ENCODE peak calls at places on chromosomes 2 and 18, in eight cellular contexts. N, Y, A, G, V, E, P and Q are unnamed samples.

GRCh38 chr2:109159096-109159495 is 30.1 kb downstream of the SH3RF3 start:
- DNase-seq in N (no peak), Y (no peak), A (no peak), G (no peak), V (no peak), E (no peak), P (no peak), Q (no peak)

GRCh38 chr2:128577141-128577930 is 258.7 kb upstream of the HS6ST1 start:
- DNase-seq in N (no peak), Y (no peak), A (no peak), G (no peak), V (no peak), E (no peak), P (no peak), Q (no peak)

GRCh38 chr2:239832101-239832994 is 192.8 kb downstream of the NDUFA10 start:
- DNase-seq in N (no peak), Y (no peak), A (no peak), G (peak), V (no peak), E (no peak), P (no peak), Q (no peak)

GRCh38 chr18:64851796-64852195 is 702.9 kb upstream of the LINC00305 start:
- DNase-seq in N (peak), Y (no peak), A (no peak), G (no peak), V (peak), E (no peak), P (peak), Q (no peak)

GRCh38 chr2:227623225-227623624 is 5.9 kb downstream of the SCYGR4 start:
- DNase-seq in N (peak), Y (no peak), A (peak), G (no peak), V (peak), E (peak), P (peak), Q (peak)

GRCh38 chr2:136291871-136292270 is 173.9 kb upstream of the CXCR4 start:
- DNase-seq in N (no peak), Y (no peak), A (no peak), G (no peak), V (no peak), E (no peak), P (no peak), Q (no peak)

GRCh38 chr2:8993902-8994278 is 9.6 kb downstream of the MBOAT2 start:
- DNase-seq in N (no peak), Y (no peak), A (no peak), G (no peak), V (no peak), E (no peak), P (peak), Q (peak)

GRCh38 chr2:166516712-166517303 is 22.8 kb upstream of the SCN7A start:
- DNase-seq in N (no peak), Y (peak), A (peak), G (no peak), V (peak), E (peak), P (peak), Q (peak)

GRCh38 chr18:53147472-53147871 is 807.5 kb downstream of the DCC start:
- DNase-seq in N (no peak), Y (no peak), A (no peak), G (no peak), V (no peak), E (no peak), P (no peak), Q (no peak)

GRCh38 chr18:53148056-53148574 is 808.1 kb downstream of the DCC start:
- DNase-seq in N (no peak), Y (no peak), A (no peak), G (no peak), V (no peak), E (no peak), P (no peak), Q (no peak)

GRCh38 chr18:53152478-53152877 is 812.5 kb downstream of the DCC start:
- DNase-seq in N (no peak), Y (no peak), A (no peak), G (no peak), V (no peak), E (no peak), P (no peak), Q (no peak)

GRCh38 chr18:53153800-53154199 is 813.8 kb downstream of the DCC start:
- DNase-seq in N (no peak), Y (no peak), A (no peak), G (no peak), V (no peak), E (no peak), P (no peak), Q (no peak)

DNA sequence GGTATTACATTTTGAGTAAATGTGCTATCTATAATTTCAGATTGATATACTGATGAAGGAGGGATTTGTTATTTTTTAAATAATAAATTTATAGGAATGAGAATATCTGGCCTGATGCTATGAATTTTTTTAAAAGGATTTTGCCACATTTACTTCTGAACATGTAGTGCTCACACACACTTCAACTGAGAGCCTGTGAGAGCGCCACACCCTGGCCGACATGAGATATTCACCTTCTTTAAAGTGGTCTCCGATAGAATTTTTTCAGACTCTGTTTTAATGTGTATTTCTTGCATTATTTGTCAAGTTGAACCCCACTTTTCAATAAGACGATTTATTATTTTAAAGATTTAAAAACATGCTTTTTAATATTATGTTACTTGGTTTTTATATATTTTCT is 813.3 kb downstream of the DCC start:
- DNase-seq in N (no peak), Y (peak), A (no peak), G (no peak), V (no peak), E (no peak), P (peak), Q (peak)
- TF ChIP-seq CTCF in N (peak), Y (peak), A (no peak), G (no peak), V (no peak), E (peak), P (peak), Q (no peak)

GRCh38 chr18:50073319-50073718 is 121.6 kb downstream of the MYO5B start:
- DNase-seq in N (no peak), Y (no peak), A (no peak), G (no peak), V (no peak), E (no peak), P (no peak), Q (no peak)

GRCh38 chr18:50076245-50076644 is 118.7 kb downstream of the MYO5B start:
- DNase-seq in N (no peak), Y (no peak), A (no peak), G (no peak), V (no peak), E (no peak), P (no peak), Q (no peak)

GRCh38 chr18:50072146-50072545 is 122.8 kb downstream of the MYO5B start:
- DNase-seq in N (no peak), Y (no peak), A (no peak), G (no peak), V (no peak), E (no peak), P (no peak), Q (no peak)

GRCh38 chr18:50074404-50074803 is 120.5 kb downstream of the MYO5B start:
- DNase-seq in N (no peak), Y (no peak), A (no peak), G (no peak), V (no peak), E (no peak), P (no peak), Q (no peak)

DNA sequence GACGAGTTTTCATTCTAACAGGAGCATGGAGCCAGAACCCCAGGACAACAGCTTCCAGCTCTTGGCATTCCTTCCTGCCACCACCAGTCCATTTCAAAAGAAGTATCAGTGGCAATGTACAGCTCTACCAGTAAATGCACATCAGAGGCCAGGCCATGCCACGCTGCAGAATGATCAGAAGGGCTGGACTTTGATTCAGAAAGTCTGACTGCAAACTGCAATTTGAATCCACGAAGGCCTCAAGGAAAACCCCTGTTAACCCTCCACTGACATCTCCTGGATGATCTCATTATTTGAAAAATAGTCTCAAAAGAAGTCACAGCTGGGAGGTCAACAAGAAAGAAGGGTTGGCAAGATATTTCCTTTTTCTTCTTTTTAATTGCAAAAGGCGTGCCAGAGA is 119.2 kb downstream of the MYO5B start:
- DNase-seq in N (no peak), Y (no peak), A (peak), G (no peak), V (no peak), E (no peak), P (no peak), Q (no peak)
- TF ChIP-seq CTCF in N (no peak), Y (no peak), A (no peak), G (no peak), V (no peak), E (no peak), P (no peak), Q (no peak)

GRCh38 chr18:8609711-8610441 is 639 bp downstream of the RAB12 start:
- DNase-seq in N (no peak), Y (peak), A (no peak), G (peak), V (no peak), E (no peak), P (no peak), Q (no peak)

GRCh38 chr18:8607776-8608682 is 1.2 kb upstream of the RAB12 start:
- DNase-seq in N (no peak), Y (no peak), A (peak), G (no peak), V (peak), E (no peak), P (no peak), Q (peak)

GRCh38 chr18:8610442-8610801 is 1.2 kb downstream of the RAB12 start:
- DNase-seq in N (no peak), Y (peak), A (peak), G (no peak), V (peak), E (no peak), P (peak), Q (peak)

GRCh38 chr18:8611916-8612576 is 2.8 kb downstream of the RAB12 start:
- DNase-seq in N (peak), Y (no peak), A (no peak), G (no peak), V (no peak), E (no peak), P (peak), Q (no peak)

DNA sequence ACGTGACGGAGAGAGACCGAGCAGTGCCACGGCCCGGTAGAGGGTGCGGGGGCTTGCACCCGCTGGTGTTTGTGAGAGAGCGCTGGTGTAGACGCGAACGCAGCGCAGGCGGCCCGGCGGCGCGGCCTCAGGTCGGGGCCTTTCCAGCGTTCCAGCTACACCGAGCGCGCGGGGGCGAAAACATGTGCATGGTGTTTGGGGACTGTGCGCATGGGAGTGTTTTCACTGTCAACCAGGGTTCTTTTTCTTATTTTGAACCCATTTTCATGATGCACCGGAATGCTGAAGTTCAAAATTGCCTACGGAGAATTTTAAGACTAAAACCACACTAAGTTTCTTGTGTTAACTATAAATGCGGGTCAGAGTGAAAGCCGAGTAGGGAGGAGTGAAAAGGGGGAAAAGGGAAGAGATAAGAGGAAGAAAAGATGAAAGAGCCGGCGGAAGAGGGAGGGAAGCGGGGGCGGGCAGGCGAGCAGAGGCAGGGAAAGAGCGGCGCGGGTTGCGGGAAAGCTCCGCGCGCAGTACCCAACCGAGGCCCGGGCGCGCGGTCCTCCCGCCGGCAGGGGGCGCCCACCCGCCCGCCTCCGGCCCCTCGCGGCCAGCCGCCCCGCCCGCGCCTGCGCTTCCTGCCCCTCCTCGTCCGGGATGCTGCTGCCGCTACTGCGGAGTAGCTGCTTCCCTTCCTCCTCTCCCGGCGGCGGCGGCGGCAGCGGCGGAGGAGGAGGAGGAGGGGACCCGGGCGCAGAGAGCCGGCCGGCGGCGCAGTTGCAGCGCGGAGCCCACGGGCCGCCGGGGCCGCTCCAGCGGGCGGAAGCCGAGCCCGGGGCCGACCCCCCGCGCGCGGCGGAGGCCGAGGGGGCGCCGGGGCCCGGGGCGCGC is at the start of gene RAB12:
- DNase-seq in N (peak), Y (peak), A (peak), G (peak), V (peak), E (peak), P (peak), Q (peak)
- TF ChIP-seq CTCF in N (peak), Y (peak), A (peak), G (peak), V (no peak), E (peak), P (peak), Q (peak)

DNA sequence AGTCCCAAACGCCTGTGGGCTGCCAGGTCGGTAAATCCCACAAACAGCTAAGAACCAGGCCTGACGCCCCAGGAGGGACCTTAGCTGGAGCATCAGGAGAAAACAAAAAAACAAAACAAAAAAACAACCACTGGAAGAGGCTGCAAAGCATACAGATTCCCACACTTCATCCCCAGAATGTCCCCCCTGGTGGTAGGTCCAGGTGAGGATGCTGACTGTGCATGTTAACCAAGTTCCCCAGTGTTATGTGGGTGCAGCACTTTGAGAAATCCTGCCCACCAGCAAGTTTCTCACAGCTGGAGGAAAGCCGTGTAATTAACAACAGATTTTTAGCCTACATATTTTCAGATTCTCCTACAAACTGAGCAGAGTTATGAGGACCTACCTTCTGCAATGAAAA is 15.1 kb downstream of the ST3GAL5 start:
- DNase-seq in N (no peak), Y (no peak), A (no peak), G (no peak), V (no peak), E (no peak), P (no peak), Q (no peak)
- TF ChIP-seq CTCF in N (peak), Y (no peak), A (peak), G (no peak), V (no peak), E (peak), P (peak), Q (peak)

GRCh38 chr2:3110555-3110954 is 267.1 kb downstream of the EIPR1 start:
- DNase-seq in N (no peak), Y (no peak), A (no peak), G (no peak), V (no peak), E (no peak), P (no peak), Q (no peak)
- TF ChIP-seq CTCF in N (no peak), Y (no peak), A (no peak), G (no peak), V (no peak), E (no peak), P (no peak), Q (no peak)